ENCODE peak calls at places on chromosomes 11 and 22, in six cellular contexts. P, V, N, R, K and I are unnamed samples.

GRCh38 chr11:133950874-133951483 is 5.8 kb downstream of the IGSF9B start:
- DNase-seq in N (no peak), P (peak; percentile 70), K (no peak), V (no peak), R (no peak), I (no peak)

GRCh38 chr11:133821776-133822175 is 23.5 kb downstream of the SPATA19 start:
- DNase-seq in N (no peak), K (peak; percentile 20), P (no peak), V (no peak), R (peak; percentile 26), I (no peak)

GRCh38 chr11:59207988-59208432 is 4.7 kb downstream of the MPEG1 start:
- DNase-seq in P (no peak), R (peak; percentile 71), N (peak; percentile 44), K (peak; percentile 17), V (peak; percentile 56), I (no peak)

GRCh38 chr22:20964799-20965103 is 2.3 kb upstream of the AIFM3 start:
- DNase-seq in P (no peak), N (no peak), K (no peak), V (no peak), R (no peak), I (no peak)

GRCh38 chr11:29448246-29448877 is 568.5 kb downstream of the KCNA4 start:
- DNase-seq in V (no peak), R (no peak), P (no peak), N (no peak), K (peak; percentile 13), I (no peak)

GRCh38 chr11:44977493-44977984 is 26.9 kb upstream of the TP53I11 start:
- DNase-seq in V (no peak), K (peak; percentile 34), P (no peak), R (no peak), N (no peak), I (no peak)

GRCh38 chr11:16909375-16910035 is 104.7 kb downstream of the PLEKHA7 start:
- DNase-seq in R (peak; percentile 76), V (no peak), N (no peak), K (no peak), P (no peak), I (no peak)

GRCh38 chr11:65316979-65317786 is 2.5 kb downstream of the CDC42EP2 start:
- DNase-seq in K (no peak), V (peak; percentile 87), R (no peak), N (no peak), P (peak; percentile 82), I (peak; percentile 37)

GRCh38 chr22:23179381-23180294 is 671 bp upstream of the BCR start:
- DNase-seq in R (peak; percentile 41), P (peak; percentile 59), N (no peak), K (no peak), V (peak; percentile 45), I (no peak)

GRCh38 chr11:117087446-117087845 is 10.8 kb downstream of the SIK3 start:
- DNase-seq in N (no peak), R (no peak), P (no peak), V (no peak), K (no peak), I (no peak)

GRCh38 chr11:79439893-79440450 is 858 bp downstream of the TENM4 start:
- DNase-seq in V (peak; percentile 23), N (no peak), P (peak; percentile 64), R (no peak), K (no peak), I (no peak)

GRCh38 chr11:93740802-93741093 is 547 bp downstream of the TAF1D start:
- DNase-seq in R (peak; percentile 66), P (peak; percentile 74), N (peak; percentile 71), V (peak; percentile 33), K (peak; percentile 35), I (no peak)

GRCh38 chr11:116537736-116538135 is 235.1 kb downstream of the BUD13 start:
- DNase-seq in V (no peak), K (no peak), R (no peak), P (no peak), N (no peak), I (no peak)

GRCh38 chr11:98036810-98037209 is 983.9 kb upstream of the CNTN5 start:
- DNase-seq in N (no peak), P (no peak), V (no peak), R (no peak), K (no peak), I (no peak)

GRCh38 chr11:113373306-113373705 is 14.3 kb upstream of the ANKK1 start:
- DNase-seq in P (no peak), K (no peak), R (no peak), N (no peak), V (no peak), I (peak; percentile 48)

GRCh38 chr22:36368359-36368983 is 19.3 kb downstream of the MYH9 start:
- DNase-seq in V (no peak), P (no peak), K (no peak), R (no peak), N (no peak), I (no peak)

GRCh38 chr22:17853066-17853465 is 78.8 kb upstream of the BID start:
- DNase-seq in K (no peak), N (no peak), V (peak; percentile 85), P (no peak), R (no peak), I (no peak)

GRCh38 chr11:17004486-17005148 is 9.6 kb downstream of the PLEKHA7 start:
- DNase-seq in R (no peak), P (no peak), V (no peak), N (no peak), K (no peak), I (no peak)

GRCh38 chr11:74677131-74677530 is 54.1 kb downstream of the CHRDL2 start:
- DNase-seq in P (no peak), R (no peak), N (no peak), K (no peak), V (peak; percentile 22), I (no peak)

GRCh38 chr11:122809861-122810260 is 28.4 kb upstream of the CRTAM start:
- DNase-seq in V (no peak), R (no peak), P (no peak), N (no peak), K (no peak), I (no peak)
- H3K27ac ChIP-seq in V (peak overlapping the region; percentile 80), R (no peak overlapping the region), P (no peak overlapping the region), N (no peak overlapping the region), K (no peak overlapping the region), I (no peak overlapping the region)

GRCh38 chr11:1917523-1918435 is 1.7 kb upstream of the TNNT3 start:
- DNase-seq in P (peak; percentile 79), V (no peak), R (no peak), K (no peak), N (no peak), I (no peak)
- H3K27ac ChIP-seq in P (peak overlapping the region; percentile 76), V (peak overlapping the region; percentile 37), R (no peak overlapping the region), K (no peak overlapping the region), N (no peak overlapping the region), I (no peak overlapping the region)

DNA sequence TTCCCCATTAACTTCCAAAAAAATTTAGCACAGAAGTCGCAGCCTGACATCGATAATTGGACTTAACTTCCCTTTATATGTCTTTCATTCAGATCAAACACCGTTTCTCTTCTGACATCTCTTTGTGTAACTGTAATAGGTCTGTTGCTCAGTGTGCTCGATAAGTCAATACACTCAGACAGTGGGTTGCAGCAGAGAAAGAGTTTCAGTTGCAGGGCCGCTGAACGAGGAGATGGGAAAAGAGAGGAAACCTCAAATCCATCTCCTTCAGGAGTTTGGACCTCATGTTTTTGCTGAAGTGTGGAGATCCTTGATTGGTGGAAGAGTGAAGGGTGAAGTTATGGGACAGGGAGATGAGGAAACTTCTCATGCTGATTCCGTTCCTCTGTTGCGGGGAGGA is 1.1 kb downstream of the SAMM50 start:
- DNase-seq in R (no peak), P (no peak), K (no peak), N (no peak), V (no peak), I (no peak)
- H3K27ac ChIP-seq in R (no peak overlapping the region), P (no peak overlapping the region), K (peak overlapping the region; percentile 80), N (no peak overlapping the region), V (no peak overlapping the region), I (peak overlapping the region; percentile 75)

DNA sequence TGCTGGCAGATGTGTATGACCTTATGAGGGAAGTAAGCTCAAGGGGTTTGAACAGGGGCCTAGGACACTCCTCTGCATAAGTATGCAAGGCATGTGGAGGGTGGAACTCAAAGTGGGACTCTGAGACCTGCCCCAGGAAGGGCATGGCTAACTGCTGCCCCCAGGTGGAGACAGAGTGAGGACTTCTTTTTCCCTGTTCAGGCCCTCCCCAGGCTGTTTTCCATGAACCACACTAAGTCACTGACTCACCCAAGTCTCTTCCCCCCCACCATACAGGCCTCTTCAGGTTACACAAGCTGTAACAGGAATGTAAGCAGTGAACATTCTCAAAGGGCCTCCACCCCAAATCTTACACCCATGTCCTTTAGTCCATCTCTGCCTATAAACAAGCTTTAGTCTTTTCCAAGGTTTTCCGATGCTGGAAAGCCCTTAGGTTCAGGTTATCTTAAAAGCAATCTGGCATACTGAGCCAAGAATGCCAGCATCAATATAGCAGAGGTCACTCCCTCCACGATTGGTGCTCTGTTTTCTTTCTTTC is 13.1 kb downstream of the EEF1G start:
- DNase-seq in K (peak; percentile 90), P (peak; percentile 86), N (peak; percentile 83), R (peak; percentile 63), V (peak; percentile 96), I (peak; percentile 94)
- H3K27ac ChIP-seq in K (peak overlapping the region; percentile 47), P (peak overlapping the region; percentile 76), N (no peak overlapping the region), R (peak overlapping the region; percentile 6), V (peak overlapping the region; percentile 90), I (peak overlapping the region; percentile 99)

DNA sequence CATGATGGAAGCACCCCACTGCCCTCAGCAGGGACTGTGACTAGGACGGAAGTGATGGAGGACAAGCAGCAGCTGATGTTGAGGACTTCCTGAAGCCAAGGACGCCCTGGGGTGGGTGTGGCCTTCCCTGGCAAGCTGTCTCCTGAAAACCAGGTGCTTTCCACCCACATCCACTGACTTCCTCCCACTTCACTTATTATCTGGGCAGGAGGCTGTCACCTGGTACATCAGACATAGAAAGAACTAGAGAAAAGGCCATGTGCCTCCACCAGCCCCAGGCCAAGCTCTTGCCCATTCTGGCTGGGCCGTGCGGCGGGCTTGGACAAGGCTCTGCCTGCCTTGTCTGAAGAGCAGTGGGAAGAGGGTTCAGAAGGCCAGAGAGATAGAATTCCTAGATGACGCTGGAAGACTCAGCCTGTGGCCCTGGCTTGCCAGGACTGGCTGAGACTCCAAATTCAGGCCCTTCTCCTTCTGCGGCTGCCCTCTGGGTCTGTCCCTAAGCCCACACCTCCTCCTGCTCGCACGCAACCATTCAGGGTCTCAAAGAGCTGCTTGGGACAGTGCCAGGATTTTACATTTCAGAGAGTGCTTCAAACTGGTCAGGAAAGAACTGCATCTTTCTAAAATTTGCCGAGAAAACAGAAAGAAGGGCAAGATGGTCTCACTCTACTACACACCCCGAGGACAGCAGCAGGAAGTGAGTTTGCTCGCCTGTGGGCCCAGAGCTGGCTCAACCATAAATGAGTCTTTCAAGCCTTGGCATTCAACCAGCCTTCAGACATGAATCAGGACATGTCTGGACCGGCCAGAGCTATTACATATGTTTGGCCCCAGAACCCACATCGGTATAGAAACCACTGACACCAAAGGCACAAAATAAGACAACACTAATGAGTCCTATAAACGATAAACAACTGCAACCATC is 13.3 kb downstream of the ARHGAP1 start:
- DNase-seq in P (peak; percentile 54), R (no peak), K (no peak), V (peak; percentile 57), N (no peak), I (peak; percentile 93)
- H3K27ac ChIP-seq in P (peak overlapping the region; percentile 86), R (no peak overlapping the region), K (no peak overlapping the region), V (peak overlapping the region; percentile 71), N (no peak overlapping the region), I (peak overlapping the region; percentile 100)

GRCh38 chr22:31243339-31244043 is 31.4 kb downstream of the LIMK2 start:
- DNase-seq in R (no peak), V (no peak), N (no peak), K (no peak), P (no peak), I (peak; percentile 86)
- H3K27ac ChIP-seq in R (no peak overlapping the region), V (peak overlapping the region; percentile 47), N (no peak overlapping the region), K (peak overlapping the region; percentile 85), P (no peak overlapping the region), I (peak overlapping the region; percentile 91)

GRCh38 chr22:28792491-28793383 is 7.6 kb downstream of the XBP1 start:
- DNase-seq in K (no peak), N (no peak), R (peak; percentile 78), V (no peak), P (no peak), I (no peak)
- H3K27ac ChIP-seq in K (no peak overlapping the region), N (no peak overlapping the region), R (peak overlapping the region; percentile 96), V (no peak overlapping the region), P (no peak overlapping the region), I (peak overlapping the region; percentile 33)